ENCODE peak calls at places on chromosome 4, in nine cellular contexts. L is AG20443, C is glutamatergic neuron, R is NCI-H774, D is AG08395, M is amygdala, Y is GM12865, S is cerebellum, F is heart left ventricle. T is an unnamed sample.

GRCh38 chr4:44056721-44057151 is 391.9 kb downstream of the KCTD8 start:
- DNase-seq in L (no peak), C (no peak), R (no peak), D (no peak), M (no peak), Y (no peak), S (no peak), F (no peak), T (no peak)

GRCh38 chr4:8168832-8169598 is 10.4 kb upstream of the ABLIM2 start:
- DNase-seq in L (no peak), C (no peak), R (no peak), D (no peak), M (no peak), Y (no peak), S (no peak), F (no peak), T (no peak)

GRCh38 chr4:144714166-144714565 is 68.2 kb downstream of the HHIP start:
- DNase-seq in L (no peak), C (no peak), R (no peak), D (no peak), M (no peak), Y (no peak), S (no peak), F (no peak), T (no peak)

GRCh38 chr4:149891381-149891780 is 75.7 kb upstream of the IQCM start:
- DNase-seq in L (no peak), C (no peak), R (no peak), D (no peak), M (no peak), Y (no peak), S (no peak), F (no peak), T (no peak)

GRCh38 chr4:27720010-27720766 is 859.5 kb downstream of the STIM2 start:
- DNase-seq in L (no peak), C (no peak), R (no peak), D (no peak), M (no peak), Y (peak), S (no peak), F (no peak), T (no peak)

GRCh38 chr4:140150886-140151699 is 2.9 kb downstream of the MAML3 start:
- DNase-seq in L (peak), C (peak), R (peak), D (peak), M (peak), Y (peak), S (peak), F (peak), T (peak)

GRCh38 chr4:1398686-1399507 is 7.3 kb downstream of the NKX1-1 start:
- DNase-seq in L (no peak), C (no peak), R (no peak), D (no peak), M (no peak), Y (no peak), S (no peak), F (no peak), T (no peak)

GRCh38 chr4:992297-993110 is 700 bp downstream of the SLC26A1 start:
- DNase-seq in L (no peak), C (peak), R (no peak), D (no peak), M (no peak), Y (peak), S (no peak), F (no peak), T (no peak)

GRCh38 chr4:153062652-153063168 is 126.6 kb downstream of the FHDC1 start:
- DNase-seq in L (no peak), C (no peak), R (no peak), D (no peak), M (no peak), Y (no peak), S (no peak), F (no peak), T (no peak)

GRCh38 chr4:14850374-14851097 is 151.7 kb upstream of the CPEB2 start:
- DNase-seq in L (no peak), C (no peak), R (no peak), D (no peak), M (no peak), Y (no peak), S (no peak), F (no peak), T (no peak)

GRCh38 chr4:40721730-40722171 is 28.0 kb upstream of the NSUN7 start:
- DNase-seq in L (no peak), C (no peak), R (no peak), D (no peak), M (no peak), Y (peak), S (no peak), F (no peak), T (no peak)

GRCh38 chr4:172153694-172154093 is 340.5 kb downstream of the GALNTL6 start:
- DNase-seq in L (no peak), C (no peak), R (no peak), D (no peak), M (no peak), Y (no peak), S (no peak), F (no peak), T (no peak)

GRCh38 chr4:75708218-75708691 is 16.1 kb upstream of the USO1 start:
- DNase-seq in L (no peak), C (no peak), R (no peak), D (no peak), M (no peak), Y (peak), S (no peak), F (no peak), T (no peak)

GRCh38 chr4:32025840-32026459 is 1305.8 kb downstream of the PCDH7 start:
- DNase-seq in L (peak), C (no peak), R (no peak), D (peak), M (no peak), Y (no peak), S (no peak), F (no peak), T (no peak)

GRCh38 chr4:73687414-73687813 is 53.0 kb upstream of the CXCL8 start:
- DNase-seq in L (no peak), C (no peak), R (no peak), D (no peak), M (no peak), Y (no peak), S (no peak), F (no peak), T (no peak)

GRCh38 chr4:18127030-18127429 is 105.5 kb upstream of the LCORL start:
- DNase-seq in L (no peak), C (no peak), R (no peak), D (no peak), M (no peak), Y (no peak), S (no peak), F (no peak), T (no peak)

GRCh38 chr4:53478671-53479456 is 101.4 kb downstream of the FIP1L1 start:
- DNase-seq in L (peak), C (no peak), R (no peak), D (peak), M (no peak), Y (no peak), S (no peak), F (no peak), T (no peak)

GRCh38 chr4:160848901-160849735 is 1314.7 kb downstream of the FSTL5 start:
- DNase-seq in L (no peak), C (no peak), R (no peak), D (no peak), M (no peak), Y (no peak), S (no peak), F (no peak), T (no peak)

GRCh38 chr4:7938513-7939376 is 916 bp downstream of the AFAP1 start:
- DNase-seq in L (peak), C (no peak), R (no peak), D (peak), M (no peak), Y (no peak), S (no peak), F (peak), T (peak)

GRCh38 chr4:8352368-8353157 is 83.0 kb downstream of the HTRA3 start:
- DNase-seq in L (no peak), C (peak), R (no peak), D (no peak), M (no peak), Y (no peak), S (no peak), F (peak), T (peak)